ENCODE peak calls at places on chromosomes 12 and 14, in eight cellular contexts. K is transverse colon, R is K562, F is ovary, G is HepG2, B is A549, L is H1, U is tibial nerve. W is an unnamed sample.

GRCh38 chr14:103869406-103870143 is 22.2 kb upstream of the PPP1R13B start:
- DNase-seq in K (no peak), R (no peak), F (no peak), G (no peak), B (no peak), L (peak), U (no peak), W (no peak)

GRCh38 chr12:32161040-32161439 is 54.4 kb downstream of the BICD1 start:
- DNase-seq in K (no peak), R (no peak), F (no peak), G (no peak), B (no peak), L (no peak), U (no peak), W (no peak)

GRCh38 chr12:2642176-2642892 is 152.4 kb upstream of the FKBP4 start:
- DNase-seq in K (peak), R (no peak), F (no peak), G (no peak), B (no peak), L (no peak), U (no peak), W (no peak)

GRCh38 chr12:125079943-125080645 is 14.9 kb downstream of the AACS start:
- DNase-seq in K (no peak), R (no peak), F (no peak), G (no peak), B (no peak), L (no peak), U (peak), W (no peak)

GRCh38 chr12:6180300-6181051 is 19.7 kb upstream of the CD9 start:
- DNase-seq in K (no peak), R (no peak), F (peak), G (peak), B (no peak), L (no peak), U (peak), W (no peak)

GRCh38 chr14:20697273-20698017 is 8.9 kb downstream of the ANG start:
- DNase-seq in K (peak), R (peak), F (peak), G (peak), B (peak), L (peak), U (peak), W (no peak)

GRCh38 chr14:104316723-104317499 is 178.5 kb downstream of the KIF26A start:
- DNase-seq in K (no peak), R (no peak), F (no peak), G (no peak), B (no peak), L (no peak), U (no peak), W (no peak)

GRCh38 chr14:68779761-68780323 is 13.0 kb downstream of the ZFP36L1 start:
- DNase-seq in K (peak), R (no peak), F (no peak), G (peak), B (no peak), L (no peak), U (no peak), W (no peak)

GRCh38 chr14:98592611-98593170 is 679.3 kb downstream of the BCL11B start:
- DNase-seq in K (no peak), R (no peak), F (no peak), G (no peak), B (no peak), L (no peak), U (no peak), W (peak)

GRCh38 chr12:95169368-95169767 is 47.9 kb downstream of the FGD6 start:
- DNase-seq in K (peak), R (peak), F (no peak), G (peak), B (peak), L (no peak), U (no peak), W (no peak)

GRCh38 chr14:60248697-60249314 is at the start of gene PPM1A:
- DNase-seq in K (peak), R (peak), F (peak), G (peak), B (peak), L (peak), U (peak), W (peak)

GRCh38 chr12:124157416-124157815 is 137.5 kb upstream of the RFLNA start:
- DNase-seq in K (no peak), R (no peak), F (no peak), G (no peak), B (no peak), L (no peak), U (no peak), W (no peak)

GRCh38 chr14:76716285-76716684 is 45.0 kb upstream of the VASH1 start:
- DNase-seq in K (no peak), R (no peak), F (no peak), G (no peak), B (no peak), L (no peak), U (no peak), W (peak)

GRCh38 chr14:80946797-80947196 is 5.3 kb upstream of the CEP128 start:
- DNase-seq in K (no peak), R (no peak), F (no peak), G (no peak), B (no peak), L (no peak), U (no peak), W (no peak)

GRCh38 chr12:4145990-4146859 is 127.3 kb upstream of the CCND2 start:
- DNase-seq in K (no peak), R (no peak), F (no peak), G (no peak), B (no peak), L (no peak), U (no peak), W (peak)

GRCh38 chr12:124695861-124696260 is 128.4 kb upstream of the NCOR2 start:
- DNase-seq in K (no peak), R (no peak), F (no peak), G (no peak), B (no peak), L (no peak), U (no peak), W (no peak)

GRCh38 chr12:6367969-6368892 is 7.1 kb downstream of the SCNN1A start:
- DNase-seq in K (no peak), R (peak), F (no peak), G (no peak), B (no peak), L (no peak), U (no peak), W (no peak)

GRCh38 chr12:48980953-48981756 is 3.0 kb downstream of the WNT1 start:
- DNase-seq in K (no peak), R (peak), F (no peak), G (no peak), B (peak), L (no peak), U (no peak), W (no peak)

GRCh38 chr12:89267404-89267803 is 84.9 kb downstream of the DUSP6 start:
- DNase-seq in K (no peak), R (no peak), F (no peak), G (no peak), B (no peak), L (no peak), U (no peak), W (no peak)

GRCh38 chr12:57460457-57461325 is 1.1 kb downstream of the GLI1 start:
- DNase-seq in K (no peak), R (no peak), F (peak), G (no peak), B (peak), L (peak), U (no peak), W (no peak)

GRCh38 chr12:82411561-82412230 is 53.4 kb downstream of the METTL25 start:
- DNase-seq in K (no peak), R (no peak), F (no peak), G (no peak), B (no peak), L (no peak), U (no peak), W (no peak)

GRCh38 chr12:101045486-101046474 is 164.3 kb downstream of the SLC5A8 start:
- DNase-seq in K (no peak), R (no peak), F (peak), G (no peak), B (no peak), L (no peak), U (no peak), W (no peak)

GRCh38 chr12:119179335-119180021 is 747 bp downstream of the HSPB8 start:
- DNase-seq in K (no peak), R (no peak), F (peak), G (peak), B (peak), L (peak), U (peak), W (no peak)

GRCh38 chr12:98741229-98741614 is 96.1 kb downstream of the APAF1 start:
- DNase-seq in K (no peak), R (no peak), F (no peak), G (no peak), B (no peak), L (no peak), U (no peak), W (peak)
- TF ChIP-seq EP300 in K (no peak), R (no peak), F (no peak), G (no peak), B (no peak), L (no peak), U (no peak), W (no peak)

DNA sequence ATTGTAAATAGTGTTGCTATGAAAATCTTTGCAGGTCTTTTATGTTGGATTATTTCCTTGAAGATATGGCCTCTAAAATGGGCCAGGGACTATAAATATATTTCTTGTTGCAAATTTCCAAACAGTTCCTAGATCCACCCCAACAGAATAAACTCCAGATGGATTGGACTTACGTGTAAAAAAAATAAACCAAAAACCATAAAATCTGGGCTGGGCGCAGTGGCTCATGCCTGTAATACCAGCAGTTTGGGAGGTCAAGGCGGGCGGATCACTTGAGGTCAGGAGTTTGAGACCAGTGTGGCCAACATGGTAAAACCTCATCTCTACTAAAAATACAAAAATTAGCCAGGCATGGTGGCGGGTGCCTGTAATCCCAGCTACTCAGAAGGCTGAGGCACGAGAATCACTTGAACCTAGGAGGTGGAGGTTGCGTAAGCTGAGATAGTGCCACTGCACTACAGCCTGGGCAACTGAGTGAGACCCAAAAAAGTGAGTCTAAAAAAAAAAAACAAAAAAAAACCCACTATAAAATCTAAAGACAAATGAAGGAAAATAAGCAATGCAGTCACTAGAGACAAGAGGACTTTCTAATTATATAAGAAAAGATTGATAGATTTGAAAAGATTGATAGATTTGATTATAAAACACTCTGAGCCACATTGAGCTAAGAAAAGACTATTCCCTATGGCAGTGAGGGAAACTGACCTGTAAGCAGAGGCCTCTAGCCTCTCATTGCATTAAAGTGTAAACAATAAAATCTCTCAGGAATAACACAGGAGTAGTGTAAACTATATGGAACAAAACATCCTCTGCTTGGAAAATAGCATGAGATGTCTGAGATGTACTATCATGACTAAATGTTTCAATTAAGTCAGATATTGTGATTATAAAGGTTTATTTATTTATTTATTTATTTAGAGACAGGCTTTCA is 25.6 kb downstream of the NFKBIA start:
- DNase-seq in K (peak), R (no peak), F (no peak), G (no peak), B (no peak), L (no peak), U (no peak), W (no peak)
- TF ChIP-seq EP300 in K (no peak), R (no peak), F (no peak), G (no peak), B (no peak), L (no peak), U (peak), W (no peak)

GRCh38 chr12:106645074-106645421 is 62.2 kb downstream of the RFX4 start:
- DNase-seq in K (peak), R (no peak), F (no peak), G (peak), B (no peak), L (no peak), U (peak), W (peak)
- TF ChIP-seq EP300 in K (no peak), R (no peak), F (no peak), G (peak), B (no peak), L (no peak), U (peak), W (no peak)

DNA sequence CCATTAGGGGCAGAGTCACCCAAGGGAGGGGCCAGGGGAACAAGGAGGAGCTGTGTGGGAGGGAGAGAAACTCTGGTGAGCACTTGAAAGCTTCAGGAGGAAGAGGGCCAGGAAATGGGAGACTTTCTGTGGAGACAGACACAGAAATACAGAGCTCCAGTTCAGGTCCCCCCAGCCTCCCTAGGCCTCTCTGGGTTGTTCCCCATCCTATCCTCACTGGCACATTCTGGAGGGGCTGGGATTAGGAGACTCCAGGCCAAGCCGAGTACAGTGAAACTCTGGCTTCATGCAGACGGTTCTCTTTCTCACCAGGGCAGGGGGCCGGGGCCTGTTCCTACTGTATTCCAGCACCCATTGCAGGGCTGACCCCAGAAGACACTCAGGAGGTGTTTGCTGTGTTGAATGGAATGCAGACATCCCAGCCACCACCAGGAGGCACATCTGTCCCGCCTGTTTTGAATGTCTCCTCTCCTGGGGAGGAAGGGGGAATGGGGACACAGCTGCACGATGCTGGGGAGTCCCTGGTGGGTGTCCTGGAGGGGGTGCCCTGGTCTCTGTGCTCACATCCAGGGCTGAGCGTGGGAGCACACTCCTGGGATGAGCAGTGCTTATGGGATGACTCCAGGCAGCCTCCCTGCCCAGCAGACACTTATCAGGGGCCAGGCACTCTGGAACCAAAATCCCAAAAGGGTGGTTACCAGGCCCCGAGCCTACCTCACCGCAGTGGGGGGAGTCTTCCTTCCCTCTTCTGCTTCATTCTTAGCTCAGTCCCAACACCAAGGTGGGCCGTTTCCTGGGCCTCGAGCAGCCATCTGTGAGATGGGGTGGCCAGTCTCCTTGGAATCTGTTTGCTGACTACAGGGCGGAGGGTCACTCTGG is 5.5 kb upstream of the KRT84 start:
- DNase-seq in K (peak), R (peak), F (no peak), G (peak), B (peak), L (peak), U (no peak), W (no peak)
- TF ChIP-seq EP300 in K (no peak), R (no peak), F (no peak), G (no peak), B (no peak), L (no peak), U (no peak), W (no peak)